ENCODE peak calls at places on chromosome 21, in seven cellular contexts. One of them, this sample, is unnamed.

GRCh38 chr21:44013380-44014088 is 1.4 kb downstream of the TRAPPC10 start:
- DNase-seq in NB4: peak
- DNase-seq in glutamatergic neuron: no peak
- DNase-seq in CD8-positive, alpha-beta T cell: no peak
- DNase-seq in stimulated activated CD8-positive, alpha-beta memory T cell treated with anti-CD3 and anti-CD28 coated beads, Interleukin-7, amount 100 ng/mL, for 4 hours: peak
- DNase-seq in tibial artery: no peak
- DNase-seq in stimulated activated CD4-positive, alpha-beta T cell treated with anti-CD3 and anti-CD28 coated beads, Interleukin-2, amount 100 ng/mL, for 24 hours: peak
- DNase-seq in this sample: no peak

GRCh38 chr21:32929633-32930038 is 96.1 kb upstream of the OLIG2 start:
- DNase-seq in NB4: no peak
- DNase-seq in glutamatergic neuron: no peak
- DNase-seq in CD8-positive, alpha-beta T cell: no peak
- DNase-seq in stimulated activated CD8-positive, alpha-beta memory T cell treated with anti-CD3 and anti-CD28 coated beads, Interleukin-7, amount 100 ng/mL, for 4 hours: no peak
- DNase-seq in tibial artery: no peak
- DNase-seq in stimulated activated CD4-positive, alpha-beta T cell treated with anti-CD3 and anti-CD28 coated beads, Interleukin-2, amount 100 ng/mL, for 24 hours: no peak
- DNase-seq in this sample: no peak

GRCh38 chr21:19781881-19782652 is 1216.1 kb upstream of the NCAM2 start:
- DNase-seq in NB4: no peak
- DNase-seq in glutamatergic neuron: peak
- DNase-seq in CD8-positive, alpha-beta T cell: no peak
- DNase-seq in stimulated activated CD8-positive, alpha-beta memory T cell treated with anti-CD3 and anti-CD28 coated beads, Interleukin-7, amount 100 ng/mL, for 4 hours: no peak
- DNase-seq in tibial artery: no peak
- DNase-seq in stimulated activated CD4-positive, alpha-beta T cell treated with anti-CD3 and anti-CD28 coated beads, Interleukin-2, amount 100 ng/mL, for 24 hours: no peak
- DNase-seq in this sample: no peak

GRCh38 chr21:25005388-25005787 is 601.9 kb downstream of the MRPL39 start:
- DNase-seq in NB4: peak
- DNase-seq in glutamatergic neuron: no peak
- DNase-seq in CD8-positive, alpha-beta T cell: no peak
- DNase-seq in stimulated activated CD8-positive, alpha-beta memory T cell treated with anti-CD3 and anti-CD28 coated beads, Interleukin-7, amount 100 ng/mL, for 4 hours: no peak
- DNase-seq in tibial artery: no peak
- DNase-seq in stimulated activated CD4-positive, alpha-beta T cell treated with anti-CD3 and anti-CD28 coated beads, Interleukin-2, amount 100 ng/mL, for 24 hours: no peak
- DNase-seq in this sample: no peak

GRCh38 chr21:44526096-44526997 is 13.6 kb downstream of the KRTAP10-1 start:
- DNase-seq in NB4: no peak
- DNase-seq in glutamatergic neuron: peak
- DNase-seq in CD8-positive, alpha-beta T cell: no peak
- DNase-seq in stimulated activated CD8-positive, alpha-beta memory T cell treated with anti-CD3 and anti-CD28 coated beads, Interleukin-7, amount 100 ng/mL, for 4 hours: no peak
- DNase-seq in tibial artery: peak
- DNase-seq in stimulated activated CD4-positive, alpha-beta T cell treated with anti-CD3 and anti-CD28 coated beads, Interleukin-2, amount 100 ng/mL, for 24 hours: no peak
- DNase-seq in this sample: no peak

GRCh38 chr21:14613496-14613895 is 67.4 kb upstream of the SAMSN1 start:
- DNase-seq in NB4: no peak
- DNase-seq in glutamatergic neuron: no peak
- DNase-seq in CD8-positive, alpha-beta T cell: no peak
- DNase-seq in stimulated activated CD8-positive, alpha-beta memory T cell treated with anti-CD3 and anti-CD28 coated beads, Interleukin-7, amount 100 ng/mL, for 4 hours: no peak
- DNase-seq in tibial artery: no peak
- DNase-seq in stimulated activated CD4-positive, alpha-beta T cell treated with anti-CD3 and anti-CD28 coated beads, Interleukin-2, amount 100 ng/mL, for 24 hours: no peak
- DNase-seq in this sample: no peak

GRCh38 chr21:43864313-43864805 is 664 bp upstream of the AGPAT3 start:
- DNase-seq in NB4: peak
- DNase-seq in glutamatergic neuron: no peak
- DNase-seq in CD8-positive, alpha-beta T cell: no peak
- DNase-seq in stimulated activated CD8-positive, alpha-beta memory T cell treated with anti-CD3 and anti-CD28 coated beads, Interleukin-7, amount 100 ng/mL, for 4 hours: no peak
- DNase-seq in tibial artery: no peak
- DNase-seq in stimulated activated CD4-positive, alpha-beta T cell treated with anti-CD3 and anti-CD28 coated beads, Interleukin-2, amount 100 ng/mL, for 24 hours: peak
- DNase-seq in this sample: peak

GRCh38 chr21:45892156-45892919 is 89.2 kb upstream of the COL6A1 start:
- DNase-seq in NB4: peak
- DNase-seq in glutamatergic neuron: no peak
- DNase-seq in CD8-positive, alpha-beta T cell: no peak
- DNase-seq in stimulated activated CD8-positive, alpha-beta memory T cell treated with anti-CD3 and anti-CD28 coated beads, Interleukin-7, amount 100 ng/mL, for 4 hours: no peak
- DNase-seq in tibial artery: no peak
- DNase-seq in stimulated activated CD4-positive, alpha-beta T cell treated with anti-CD3 and anti-CD28 coated beads, Interleukin-2, amount 100 ng/mL, for 24 hours: peak
- DNase-seq in this sample: peak

GRCh38 chr21:43984905-43985689 is 27.0 kb upstream of the TRAPPC10 start:
- DNase-seq in NB4: no peak
- DNase-seq in glutamatergic neuron: no peak
- DNase-seq in CD8-positive, alpha-beta T cell: no peak
- DNase-seq in stimulated activated CD8-positive, alpha-beta memory T cell treated with anti-CD3 and anti-CD28 coated beads, Interleukin-7, amount 100 ng/mL, for 4 hours: no peak
- DNase-seq in tibial artery: no peak
- DNase-seq in stimulated activated CD4-positive, alpha-beta T cell treated with anti-CD3 and anti-CD28 coated beads, Interleukin-2, amount 100 ng/mL, for 24 hours: no peak
- DNase-seq in this sample: no peak

GRCh38 chr21:44657635-44658183 is at the start of gene KRTAP12-3:
- DNase-seq in NB4: no peak
- DNase-seq in glutamatergic neuron: no peak
- DNase-seq in CD8-positive, alpha-beta T cell: peak
- DNase-seq in stimulated activated CD8-positive, alpha-beta memory T cell treated with anti-CD3 and anti-CD28 coated beads, Interleukin-7, amount 100 ng/mL, for 4 hours: peak
- DNase-seq in tibial artery: no peak
- DNase-seq in stimulated activated CD4-positive, alpha-beta T cell treated with anti-CD3 and anti-CD28 coated beads, Interleukin-2, amount 100 ng/mL, for 24 hours: no peak
- DNase-seq in this sample: no peak

GRCh38 chr21:39710866-39711265 is 34.1 kb upstream of the IGSF5 start:
- DNase-seq in NB4: no peak
- DNase-seq in glutamatergic neuron: no peak
- DNase-seq in CD8-positive, alpha-beta T cell: no peak
- DNase-seq in stimulated activated CD8-positive, alpha-beta memory T cell treated with anti-CD3 and anti-CD28 coated beads, Interleukin-7, amount 100 ng/mL, for 4 hours: no peak
- DNase-seq in tibial artery: no peak
- DNase-seq in stimulated activated CD4-positive, alpha-beta T cell treated with anti-CD3 and anti-CD28 coated beads, Interleukin-2, amount 100 ng/mL, for 24 hours: no peak
- DNase-seq in this sample: no peak

GRCh38 chr21:17257784-17258183 is 255.1 kb upstream of the CXADR start:
- DNase-seq in NB4: no peak
- DNase-seq in glutamatergic neuron: no peak
- DNase-seq in CD8-positive, alpha-beta T cell: no peak
- DNase-seq in stimulated activated CD8-positive, alpha-beta memory T cell treated with anti-CD3 and anti-CD28 coated beads, Interleukin-7, amount 100 ng/mL, for 4 hours: no peak
- DNase-seq in tibial artery: no peak
- DNase-seq in stimulated activated CD4-positive, alpha-beta T cell treated with anti-CD3 and anti-CD28 coated beads, Interleukin-2, amount 100 ng/mL, for 24 hours: no peak
- DNase-seq in this sample: no peak

GRCh38 chr21:36692125-36692843 is 6.6 kb upstream of the SIM2 start:
- DNase-seq in NB4: no peak
- DNase-seq in glutamatergic neuron: no peak
- DNase-seq in CD8-positive, alpha-beta T cell: no peak
- DNase-seq in stimulated activated CD8-positive, alpha-beta memory T cell treated with anti-CD3 and anti-CD28 coated beads, Interleukin-7, amount 100 ng/mL, for 4 hours: no peak
- DNase-seq in tibial artery: no peak
- DNase-seq in stimulated activated CD4-positive, alpha-beta T cell treated with anti-CD3 and anti-CD28 coated beads, Interleukin-2, amount 100 ng/mL, for 24 hours: no peak
- DNase-seq in this sample: no peak

GRCh38 chr21:31780944-31781343 is 49.0 kb upstream of the SCAF4 start:
- DNase-seq in NB4: no peak
- DNase-seq in glutamatergic neuron: no peak
- DNase-seq in CD8-positive, alpha-beta T cell: no peak
- DNase-seq in stimulated activated CD8-positive, alpha-beta memory T cell treated with anti-CD3 and anti-CD28 coated beads, Interleukin-7, amount 100 ng/mL, for 4 hours: no peak
- DNase-seq in tibial artery: no peak
- DNase-seq in stimulated activated CD4-positive, alpha-beta T cell treated with anti-CD3 and anti-CD28 coated beads, Interleukin-2, amount 100 ng/mL, for 24 hours: no peak
- DNase-seq in this sample: no peak

GRCh38 chr21:34073749-34074282 is 438 bp downstream of the MRPS6 start:
- DNase-seq in NB4: peak
- DNase-seq in glutamatergic neuron: peak
- DNase-seq in CD8-positive, alpha-beta T cell: peak
- DNase-seq in stimulated activated CD8-positive, alpha-beta memory T cell treated with anti-CD3 and anti-CD28 coated beads, Interleukin-7, amount 100 ng/mL, for 4 hours: no peak
- DNase-seq in tibial artery: no peak
- DNase-seq in stimulated activated CD4-positive, alpha-beta T cell treated with anti-CD3 and anti-CD28 coated beads, Interleukin-2, amount 100 ng/mL, for 24 hours: peak
- DNase-seq in this sample: peak

GRCh38 chr21:34890724-34891609 is 158.1 kb downstream of the RUNX1 start:
- DNase-seq in NB4: peak
- DNase-seq in glutamatergic neuron: no peak
- DNase-seq in CD8-positive, alpha-beta T cell: no peak
- DNase-seq in stimulated activated CD8-positive, alpha-beta memory T cell treated with anti-CD3 and anti-CD28 coated beads, Interleukin-7, amount 100 ng/mL, for 4 hours: no peak
- DNase-seq in tibial artery: peak
- DNase-seq in stimulated activated CD4-positive, alpha-beta T cell treated with anti-CD3 and anti-CD28 coated beads, Interleukin-2, amount 100 ng/mL, for 24 hours: peak
- DNase-seq in this sample: peak

GRCh38 chr21:37717534-37717933 is 198.7 kb downstream of the KCNJ6 start:
- DNase-seq in NB4: no peak
- DNase-seq in glutamatergic neuron: no peak
- DNase-seq in CD8-positive, alpha-beta T cell: no peak
- DNase-seq in stimulated activated CD8-positive, alpha-beta memory T cell treated with anti-CD3 and anti-CD28 coated beads, Interleukin-7, amount 100 ng/mL, for 4 hours: no peak
- DNase-seq in tibial artery: no peak
- DNase-seq in stimulated activated CD4-positive, alpha-beta T cell treated with anti-CD3 and anti-CD28 coated beads, Interleukin-2, amount 100 ng/mL, for 24 hours: no peak
- DNase-seq in this sample: no peak

GRCh38 chr21:27647401-27647800 is 680.5 kb upstream of the ADAMTS5 start:
- DNase-seq in NB4: no peak
- DNase-seq in glutamatergic neuron: no peak
- DNase-seq in CD8-positive, alpha-beta T cell: no peak
- DNase-seq in stimulated activated CD8-positive, alpha-beta memory T cell treated with anti-CD3 and anti-CD28 coated beads, Interleukin-7, amount 100 ng/mL, for 4 hours: no peak
- DNase-seq in tibial artery: no peak
- DNase-seq in stimulated activated CD4-positive, alpha-beta T cell treated with anti-CD3 and anti-CD28 coated beads, Interleukin-2, amount 100 ng/mL, for 24 hours: no peak
- DNase-seq in this sample: no peak

GRCh38 chr21:28605138-28605537 is 387.5 kb downstream of the LTN1 start:
- DNase-seq in NB4: no peak
- DNase-seq in glutamatergic neuron: no peak
- DNase-seq in CD8-positive, alpha-beta T cell: no peak
- DNase-seq in stimulated activated CD8-positive, alpha-beta memory T cell treated with anti-CD3 and anti-CD28 coated beads, Interleukin-7, amount 100 ng/mL, for 4 hours: no peak
- DNase-seq in tibial artery: no peak
- DNase-seq in stimulated activated CD4-positive, alpha-beta T cell treated with anti-CD3 and anti-CD28 coated beads, Interleukin-2, amount 100 ng/mL, for 24 hours: no peak
- DNase-seq in this sample: no peak

GRCh38 chr21:42187976-42188653 is 30.8 kb upstream of the ABCG1 start:
- DNase-seq in NB4: peak
- DNase-seq in glutamatergic neuron: no peak
- DNase-seq in CD8-positive, alpha-beta T cell: peak
- DNase-seq in stimulated activated CD8-positive, alpha-beta memory T cell treated with anti-CD3 and anti-CD28 coated beads, Interleukin-7, amount 100 ng/mL, for 4 hours: peak
- DNase-seq in tibial artery: no peak
- DNase-seq in stimulated activated CD4-positive, alpha-beta T cell treated with anti-CD3 and anti-CD28 coated beads, Interleukin-2, amount 100 ng/mL, for 24 hours: peak
- DNase-seq in this sample: peak

GRCh38 chr21:39650306-39650705 is 37.6 kb downstream of the B3GALT5 start:
- DNase-seq in NB4: no peak
- DNase-seq in glutamatergic neuron: no peak
- DNase-seq in CD8-positive, alpha-beta T cell: no peak
- DNase-seq in stimulated activated CD8-positive, alpha-beta memory T cell treated with anti-CD3 and anti-CD28 coated beads, Interleukin-7, amount 100 ng/mL, for 4 hours: no peak
- DNase-seq in tibial artery: no peak
- DNase-seq in stimulated activated CD4-positive, alpha-beta T cell treated with anti-CD3 and anti-CD28 coated beads, Interleukin-2, amount 100 ng/mL, for 24 hours: no peak
- DNase-seq in this sample: no peak

GRCh38 chr21:44695176-44695575 is 1.8 kb upstream of the KRTAP10-12 start:
- DNase-seq in NB4: no peak
- DNase-seq in glutamatergic neuron: no peak
- DNase-seq in CD8-positive, alpha-beta T cell: no peak
- DNase-seq in stimulated activated CD8-positive, alpha-beta memory T cell treated with anti-CD3 and anti-CD28 coated beads, Interleukin-7, amount 100 ng/mL, for 4 hours: no peak
- DNase-seq in tibial artery: peak
- DNase-seq in stimulated activated CD4-positive, alpha-beta T cell treated with anti-CD3 and anti-CD28 coated beads, Interleukin-2, amount 100 ng/mL, for 24 hours: no peak
- DNase-seq in this sample: peak

GRCh38 chr21:14554948-14555347 is 8.8 kb upstream of the SAMSN1 start:
- DNase-seq in NB4: no peak
- DNase-seq in glutamatergic neuron: no peak
- DNase-seq in CD8-positive, alpha-beta T cell: no peak
- DNase-seq in stimulated activated CD8-positive, alpha-beta memory T cell treated with anti-CD3 and anti-CD28 coated beads, Interleukin-7, amount 100 ng/mL, for 4 hours: no peak
- DNase-seq in tibial artery: no peak
- DNase-seq in stimulated activated CD4-positive, alpha-beta T cell treated with anti-CD3 and anti-CD28 coated beads, Interleukin-2, amount 100 ng/mL, for 24 hours: peak
- DNase-seq in this sample: no peak

GRCh38 chr21:15893902-15894301 is 164.1 kb downstream of the USP25 start:
- DNase-seq in NB4: no peak
- DNase-seq in glutamatergic neuron: no peak
- DNase-seq in CD8-positive, alpha-beta T cell: no peak
- DNase-seq in stimulated activated CD8-positive, alpha-beta memory T cell treated with anti-CD3 and anti-CD28 coated beads, Interleukin-7, amount 100 ng/mL, for 4 hours: no peak
- DNase-seq in tibial artery: no peak
- DNase-seq in stimulated activated CD4-positive, alpha-beta T cell treated with anti-CD3 and anti-CD28 coated beads, Interleukin-2, amount 100 ng/mL, for 24 hours: no peak
- DNase-seq in this sample: no peak

GRCh38 chr21:35438643-35439404 is 389.7 kb upstream of the RUNX1 start:
- DNase-seq in NB4: peak
- DNase-seq in glutamatergic neuron: no peak
- DNase-seq in CD8-positive, alpha-beta T cell: no peak
- DNase-seq in stimulated activated CD8-positive, alpha-beta memory T cell treated with anti-CD3 and anti-CD28 coated beads, Interleukin-7, amount 100 ng/mL, for 4 hours: no peak
- DNase-seq in tibial artery: no peak
- DNase-seq in stimulated activated CD4-positive, alpha-beta T cell treated with anti-CD3 and anti-CD28 coated beads, Interleukin-2, amount 100 ng/mL, for 24 hours: peak
- DNase-seq in this sample: no peak

GRCh38 chr21:44817506-44817880 is 369 bp downstream of the SUMO3 start:
- DNase-seq in NB4: peak
- DNase-seq in glutamatergic neuron: peak
- DNase-seq in CD8-positive, alpha-beta T cell: peak
- DNase-seq in stimulated activated CD8-positive, alpha-beta memory T cell treated with anti-CD3 and anti-CD28 coated beads, Interleukin-7, amount 100 ng/mL, for 4 hours: peak
- DNase-seq in tibial artery: peak
- DNase-seq in stimulated activated CD4-positive, alpha-beta T cell treated with anti-CD3 and anti-CD28 coated beads, Interleukin-2, amount 100 ng/mL, for 24 hours: peak
- DNase-seq in this sample: peak

GRCh38 chr21:45281411-45282282 is 6.0 kb downstream of the POFUT2 start:
- DNase-seq in NB4: no peak
- DNase-seq in glutamatergic neuron: peak
- DNase-seq in CD8-positive, alpha-beta T cell: no peak
- DNase-seq in stimulated activated CD8-positive, alpha-beta memory T cell treated with anti-CD3 and anti-CD28 coated beads, Interleukin-7, amount 100 ng/mL, for 4 hours: no peak
- DNase-seq in tibial artery: peak
- DNase-seq in stimulated activated CD4-positive, alpha-beta T cell treated with anti-CD3 and anti-CD28 coated beads, Interleukin-2, amount 100 ng/mL, for 24 hours: no peak
- DNase-seq in this sample: peak

GRCh38 chr21:29834617-29835016 is 105.2 kb downstream of the GRIK1 start:
- DNase-seq in NB4: no peak
- DNase-seq in glutamatergic neuron: no peak
- DNase-seq in CD8-positive, alpha-beta T cell: no peak
- DNase-seq in stimulated activated CD8-positive, alpha-beta memory T cell treated with anti-CD3 and anti-CD28 coated beads, Interleukin-7, amount 100 ng/mL, for 4 hours: no peak
- DNase-seq in tibial artery: no peak
- DNase-seq in stimulated activated CD4-positive, alpha-beta T cell treated with anti-CD3 and anti-CD28 coated beads, Interleukin-2, amount 100 ng/mL, for 24 hours: no peak
- DNase-seq in this sample: no peak

GRCh38 chr21:35026153-35026499 is 23.0 kb downstream of the RUNX1 start:
- DNase-seq in NB4: peak
- DNase-seq in glutamatergic neuron: no peak
- DNase-seq in CD8-positive, alpha-beta T cell: no peak
- DNase-seq in stimulated activated CD8-positive, alpha-beta memory T cell treated with anti-CD3 and anti-CD28 coated beads, Interleukin-7, amount 100 ng/mL, for 4 hours: no peak
- DNase-seq in tibial artery: no peak
- DNase-seq in stimulated activated CD4-positive, alpha-beta T cell treated with anti-CD3 and anti-CD28 coated beads, Interleukin-2, amount 100 ng/mL, for 24 hours: no peak
- DNase-seq in this sample: no peak

GRCh38 chr21:44819283-44820243 is 1.7 kb upstream of the SUMO3 start:
- DNase-seq in NB4: no peak
- DNase-seq in glutamatergic neuron: no peak
- DNase-seq in CD8-positive, alpha-beta T cell: no peak
- DNase-seq in stimulated activated CD8-positive, alpha-beta memory T cell treated with anti-CD3 and anti-CD28 coated beads, Interleukin-7, amount 100 ng/mL, for 4 hours: no peak
- DNase-seq in tibial artery: no peak
- DNase-seq in stimulated activated CD4-positive, alpha-beta T cell treated with anti-CD3 and anti-CD28 coated beads, Interleukin-2, amount 100 ng/mL, for 24 hours: no peak
- DNase-seq in this sample: no peak

GRCh38 chr21:46661211-46661625 is 25.7 kb downstream of the PRMT2 start:
- DNase-seq in NB4: no peak
- DNase-seq in glutamatergic neuron: peak
- DNase-seq in CD8-positive, alpha-beta T cell: peak
- DNase-seq in stimulated activated CD8-positive, alpha-beta memory T cell treated with anti-CD3 and anti-CD28 coated beads, Interleukin-7, amount 100 ng/mL, for 4 hours: no peak
- DNase-seq in tibial artery: peak
- DNase-seq in stimulated activated CD4-positive, alpha-beta T cell treated with anti-CD3 and anti-CD28 coated beads, Interleukin-2, amount 100 ng/mL, for 24 hours: no peak
- DNase-seq in this sample: peak

This sample was measured in activated CD8-positive, alpha-beta memory T cell treated with anti-CD3 and anti-CD28 coated beads for 24 hours.